ENCODE peak calls at places on chromosomes 7 and 10, in four cellular contexts. I is mammary epithelial cell; S is stimulated activated CD8-positive, alpha-beta memory T cell treated with anti-CD3 and anti-CD28 coated beads, Interleukin-4, amount 100 ng/mL, for 4 hours; C is heart left ventricle. Q is an unnamed sample.

GRCh38 chr7:132965951-132966350 is 115.9 kb downstream of the CHCHD3 start:
- DNase-seq in C (no peak), S (no peak), I (no peak), Q (no peak)

GRCh38 chr7:55469721-55470120 is 102.6 kb downstream of the VOPP1 start:
- DNase-seq in S (no peak), C (no peak), I (no peak), Q (no peak)

GRCh38 chr10:44967596-44967995 is 8.0 kb downstream of the RASSF4 start:
- DNase-seq in S (no peak), I (no peak), C (no peak), Q (no peak)

GRCh38 chr7:157140118-157140905 is 1.6 kb downstream of the UBE3C start:
- DNase-seq in S (no peak), C (no peak), I (no peak), Q (no peak)

GRCh38 chr7:133706016-133706415 is 421.1 kb upstream of the LRGUK start:
- DNase-seq in I (no peak), C (no peak), S (no peak), Q (no peak)

GRCh38 chr10:129860396-129860795 is 103.7 kb downstream of the EBF3 start:
- DNase-seq in C (no peak), S (no peak), I (no peak), Q (no peak)

GRCh38 chr7:140062118-140062527 is 628 bp downstream of the PARP12 start:
- DNase-seq in S (peak; percentile 28), I (peak; percentile 32), C (no peak), Q (no peak)

GRCh38 chr10:72134785-72135765 is 46.7 kb upstream of the SPOCK2 start:
- DNase-seq in S (no peak), C (no peak), I (no peak), Q (no peak)

GRCh38 chr10:93567277-93568104 is 1.0 kb downstream of the FFAR4 start:
- DNase-seq in I (no peak), S (no peak), C (no peak), Q (no peak)